ENCODE peak calls at places on chromosomes 11 and 22, in eight cellular contexts. F is left ventricle myocardium inferior, N is spleen, I is esophagus squamous epithelium, R is stomach, V is epithelial cell of prostate, S is sigmoid colon, U is left lung. Q is an unnamed sample.

GRCh38 chr11:130478204-130478701 is 29.8 kb downstream of the ADAMTS15 start:
- DNase-seq in F (peak; percentile 78), N (no peak), I (no peak), R (peak; percentile 60), V (no peak), S (peak; percentile 93), U (peak; percentile 56), Q (peak; percentile 47)

GRCh38 chr11:9320047-9320446 is 5.7 kb upstream of the TMEM41B start:
- DNase-seq in F (no peak), N (no peak), I (no peak), R (no peak), V (no peak), S (no peak), U (no peak), Q (no peak)

GRCh38 chr22:36573815-36574350 is 44.9 kb upstream of the EIF3D start:
- DNase-seq in F (no peak), N (no peak), I (no peak), R (no peak), V (no peak), S (no peak), U (no peak), Q (no peak)

GRCh38 chr11:64450168-64450560 is 91.2 kb downstream of the RPS6KA4 start:
- DNase-seq in F (no peak), N (no peak), I (no peak), R (no peak), V (no peak), S (peak; percentile 12), U (no peak), Q (no peak)

GRCh38 chr11:77039491-77040400 is 5.5 kb downstream of the B3GNT6 start:
- DNase-seq in F (no peak), N (no peak), I (no peak), R (no peak), V (no peak), S (peak; percentile 54), U (no peak), Q (no peak)

GRCh38 chr22:19745155-19746133 is 15.1 kb upstream of the TBX1 start:
- DNase-seq in F (peak; percentile 79), N (no peak), I (no peak), R (no peak), V (no peak), S (no peak), U (no peak), Q (no peak)

GRCh38 chr11:112580864-112581263 is 320.2 kb upstream of the PLET1 start:
- DNase-seq in F (no peak), N (no peak), I (no peak), R (no peak), V (no peak), S (no peak), U (no peak), Q (no peak)

GRCh38 chr11:112013501-112014164 is 11.6 kb upstream of the DLAT start:
- DNase-seq in F (no peak), N (no peak), I (no peak), R (no peak), V (peak; percentile 41), S (no peak), U (no peak), Q (no peak)

GRCh38 chr11:37710031-37710430 is 1112.0 kb upstream of the RAG2 start:
- DNase-seq in F (no peak), N (no peak), I (no peak), R (no peak), V (no peak), S (no peak), U (no peak), Q (no peak)

GRCh38 chr11:96706761-96707160 is 316.9 kb downstream of the JRKL start:
- DNase-seq in F (no peak), N (no peak), I (no peak), R (no peak), V (no peak), S (no peak), U (no peak), Q (no peak)

GRCh38 chr22:45398214-45398613 is 15.2 kb downstream of the SMC1B start:
- DNase-seq in F (no peak), N (no peak), I (no peak), R (no peak), V (no peak), S (no peak), U (no peak), Q (no peak)

GRCh38 chr22:36386351-36386899 is 1.3 kb downstream of the MYH9 start:
- DNase-seq in F (no peak), N (peak; percentile 89), I (no peak), R (no peak), V (no peak), S (no peak), U (peak; percentile 68), Q (no peak)

GRCh38 chr22:47322854-47323253 is 560.4 kb downstream of the TBC1D22A start:
- DNase-seq in F (no peak), N (no peak), I (no peak), R (no peak), V (no peak), S (no peak), U (no peak), Q (no peak)

DNA sequence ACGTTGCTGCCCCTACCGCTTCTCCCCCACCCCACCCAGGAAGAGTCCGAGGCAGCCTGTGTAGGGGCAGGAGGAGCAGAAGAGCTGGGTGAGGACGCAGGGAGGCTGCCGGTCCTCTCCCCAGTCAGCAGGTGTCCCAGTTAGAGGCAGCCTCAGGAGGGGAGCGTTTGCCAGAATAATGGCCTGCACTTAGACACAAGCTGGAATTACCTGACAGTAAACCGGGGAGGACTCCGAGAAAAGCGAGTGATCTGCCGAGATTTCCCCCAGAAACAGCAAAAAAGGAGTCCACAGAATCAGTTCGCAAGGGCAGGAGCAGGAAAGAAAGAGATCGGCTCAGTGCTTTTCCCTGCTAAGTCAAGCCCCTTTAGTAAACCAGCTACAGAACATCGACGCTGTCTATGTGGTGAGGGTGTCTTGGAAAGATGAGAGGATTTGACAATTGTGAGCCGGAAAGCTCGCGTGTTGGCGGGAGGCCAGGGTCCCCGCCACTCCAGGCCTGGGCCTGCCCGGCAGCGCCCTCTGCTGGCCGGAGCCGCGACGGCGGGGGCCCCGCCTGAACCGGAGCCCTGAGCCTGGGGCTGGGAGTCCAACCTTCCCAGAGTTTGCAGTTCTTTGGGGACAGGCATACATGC is 17.7 kb upstream of the THRSP start:
- DNase-seq in F (peak; percentile 83), N (peak; percentile 94), I (no peak), R (peak; percentile 89), V (no peak), S (peak; percentile 91), U (peak; percentile 76), Q (no peak)
- H3K27ac ChIP-seq in F (peak overlapping the region; percentile 42), N (no peak overlapping the region), I (peak overlapping the region; percentile 74), R (peak overlapping the region; percentile 79), V (no peak overlapping the region), S (peak overlapping the region; percentile 76), U (peak overlapping the region; percentile 24), Q (peak overlapping the region; percentile 58)

GRCh38 chr11:13332124-13332523 is 54.5 kb downstream of the BMAL1 start:
- DNase-seq in F (no peak), N (no peak), I (no peak), R (no peak), V (no peak), S (no peak), U (no peak), Q (no peak)
- H3K27ac ChIP-seq in F (no peak overlapping the region), N (no peak overlapping the region), I (no peak overlapping the region), R (peak overlapping the region; percentile 36), V (peak overlapping the region; percentile 45), S (no peak overlapping the region), U (no peak overlapping the region), Q (no peak overlapping the region)

DNA sequence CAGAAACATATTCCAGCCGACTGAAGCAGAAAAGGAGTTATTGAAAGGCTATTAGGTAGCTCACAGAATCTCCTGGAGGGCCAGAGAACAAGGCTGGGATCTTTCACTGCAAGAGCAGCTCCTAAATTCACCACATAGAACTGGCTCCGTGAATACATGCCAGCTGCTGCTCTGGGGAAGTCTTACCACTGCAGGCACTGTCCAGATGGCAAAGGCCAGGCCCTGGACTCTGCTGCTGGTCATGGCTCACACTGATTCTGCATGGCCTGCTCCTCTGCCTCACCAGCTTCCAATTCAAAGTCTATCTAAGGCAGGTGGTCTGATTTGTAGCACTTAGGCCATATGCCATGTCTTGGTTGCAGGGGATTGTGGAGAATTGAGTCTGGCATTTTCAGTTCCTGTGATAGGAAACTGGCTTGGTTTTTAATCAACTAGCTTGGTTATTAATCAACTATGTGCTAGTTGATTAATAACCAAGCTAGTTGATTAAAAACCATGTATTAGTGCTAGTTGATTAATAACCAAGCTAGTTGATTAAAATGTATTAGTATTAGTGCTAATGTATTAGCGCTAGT is 25.9 kb upstream of the POLD3 start:
- DNase-seq in F (no peak), N (no peak), I (no peak), R (no peak), V (no peak), S (no peak), U (no peak), Q (no peak)
- H3K27ac ChIP-seq in F (no peak overlapping the region), N (no peak overlapping the region), I (no peak overlapping the region), R (peak overlapping the region; percentile 6), V (no peak overlapping the region), S (no peak overlapping the region), U (no peak overlapping the region), Q (no peak overlapping the region)

DNA sequence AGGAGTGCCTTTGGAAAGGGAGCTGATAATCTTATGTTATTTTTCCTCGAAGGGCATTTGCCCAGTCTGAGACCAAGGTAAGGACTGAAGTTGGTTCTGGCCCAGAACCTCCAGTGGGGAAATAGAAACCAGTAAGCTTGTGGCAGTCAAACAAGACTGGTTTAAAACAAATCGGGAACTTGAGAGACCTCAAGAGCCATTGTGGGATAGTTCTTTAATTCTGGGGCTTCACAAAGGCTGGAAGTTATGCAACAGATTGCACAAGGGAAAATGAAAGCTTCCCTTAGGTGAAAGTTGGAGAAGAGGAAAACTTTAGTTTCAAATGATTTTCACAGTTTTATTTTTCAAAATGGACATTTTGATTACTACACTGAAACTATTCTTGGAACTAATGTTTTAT is 33.5 kb upstream of the RAB38 start:
- DNase-seq in F (no peak), N (no peak), I (no peak), R (no peak), V (no peak), S (no peak), U (no peak), Q (no peak)
- H3K27ac ChIP-seq in F (no peak overlapping the region), N (no peak overlapping the region), I (no peak overlapping the region), R (no peak overlapping the region), V (no peak overlapping the region), S (no peak overlapping the region), U (no peak overlapping the region), Q (no peak overlapping the region)